ENCODE peak calls at places on chromosomes 13 and 19, in nine cellular contexts. S is ovary, U is adrenal gland, P is IMR-90, F is lower leg skin, D is right lobe of liver, B is A549, I is transverse colon, Z is body of pancreas. G is an unnamed sample.
A peak's percentile ranks its signal among the peaks of the same experiment; 100 is the strongest.

GRCh38 chr13:28012896-28013295 is 24.4 kb upstream of the URAD start:
- DNase-seq in S (no peak), U (no peak), P (no peak), F (no peak), D (no peak), B (no peak), I (no peak), Z (no peak), G (no peak)

GRCh38 chr13:102530751-102531150 is 66.0 kb upstream of the TPP2 start:
- DNase-seq in S (no peak), U (no peak), P (no peak), F (no peak), D (no peak), B (no peak), I (no peak), Z (no peak), G (no peak)

GRCh38 chr19:6772028-6772865 is at the start of gene VAV1:
- DNase-seq in S (no peak), U (no peak), P (no peak), F (no peak), D (peak; percentile 72), B (no peak), I (peak; percentile 84), Z (no peak), G (peak; percentile 85)

GRCh38 chr19:14101003-14101545 is 10.5 kb upstream of the SAMD1 start:
- DNase-seq in S (no peak), U (no peak), P (no peak), F (no peak), D (no peak), B (no peak), I (no peak), Z (no peak), G (no peak)

GRCh38 chr13:54287062-54287764 is 1258.6 kb downstream of the OLFM4 start:
- DNase-seq in S (no peak), U (no peak), P (no peak), F (no peak), D (no peak), B (no peak), I (no peak), Z (no peak), G (peak; percentile 31)

GRCh38 chr13:66508153-66508909 is 721.8 kb downstream of the PCDH9 start:
- DNase-seq in S (no peak), U (no peak), P (peak; percentile 38), F (no peak), D (no peak), B (no peak), I (no peak), Z (no peak), G (no peak)

GRCh38 chr13:44188257-44188656 is 185.4 kb upstream of the SERP2 start:
- DNase-seq in S (no peak), U (no peak), P (peak; percentile 75), F (no peak), D (no peak), B (peak; percentile 58), I (no peak), Z (no peak), G (no peak)

GRCh38 chr19:35143231-35143715 is at the start of gene FXYD7:
- DNase-seq in S (peak; percentile 56), U (no peak), P (no peak), F (no peak), D (peak; percentile 33), B (no peak), I (no peak), Z (no peak), G (no peak)

GRCh38 chr13:35179494-35179893 is 237.4 kb downstream of the NBEA start:
- DNase-seq in S (no peak), U (no peak), P (no peak), F (no peak), D (no peak), B (no peak), I (no peak), Z (no peak), G (no peak)

GRCh38 chr13:29978211-29978610 is 127.8 kb upstream of the UBL3 start:
- DNase-seq in S (no peak), U (no peak), P (peak; percentile 18), F (no peak), D (no peak), B (no peak), I (no peak), Z (no peak), G (no peak)

DNA sequence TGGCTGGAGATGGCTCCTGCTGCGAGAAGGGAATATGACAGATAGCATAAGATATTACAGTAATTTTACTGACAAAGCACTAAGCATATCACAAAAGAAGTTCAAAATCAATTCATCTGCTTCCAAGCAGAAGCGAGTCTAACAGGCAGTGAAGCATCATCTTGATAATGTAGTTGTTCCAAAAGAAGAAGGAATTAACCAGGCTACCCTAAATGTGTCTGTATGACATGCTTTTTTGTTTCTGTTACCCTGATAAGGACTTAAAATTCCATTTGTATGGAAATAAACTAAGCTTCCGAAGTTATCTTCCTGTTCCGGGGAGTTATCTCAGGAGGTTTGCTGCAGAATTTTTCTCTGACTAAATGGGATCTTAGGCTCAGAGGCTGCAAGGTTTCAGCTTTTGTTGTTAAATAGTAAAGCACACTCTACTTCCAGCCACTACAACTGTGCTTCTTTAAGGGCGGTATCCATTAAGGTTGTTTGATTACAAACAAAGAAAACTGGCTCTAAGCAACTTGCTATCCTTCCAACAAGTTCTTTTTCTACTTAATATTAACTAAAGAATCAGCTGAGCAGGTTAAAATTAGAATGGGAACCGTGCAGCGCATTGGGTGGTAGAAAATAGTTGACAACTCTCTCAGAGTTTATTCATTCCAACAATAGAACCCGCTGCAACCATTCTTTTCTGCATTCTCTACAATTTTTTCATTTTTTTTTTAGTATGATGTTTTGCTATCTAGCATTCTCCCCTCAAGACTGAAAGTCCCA is 607.3 kb downstream of the UQCRFS1 start:
- DNase-seq in S (no peak), U (no peak), P (no peak), F (no peak), D (no peak), B (no peak), I (no peak), Z (no peak), G (no peak)
- TF ChIP-seq POLR2A in S (no peak), U (no peak), P (no peak), F (no peak), D (no peak), B (no peak), I (no peak), Z (no peak), G (no peak)

DNA sequence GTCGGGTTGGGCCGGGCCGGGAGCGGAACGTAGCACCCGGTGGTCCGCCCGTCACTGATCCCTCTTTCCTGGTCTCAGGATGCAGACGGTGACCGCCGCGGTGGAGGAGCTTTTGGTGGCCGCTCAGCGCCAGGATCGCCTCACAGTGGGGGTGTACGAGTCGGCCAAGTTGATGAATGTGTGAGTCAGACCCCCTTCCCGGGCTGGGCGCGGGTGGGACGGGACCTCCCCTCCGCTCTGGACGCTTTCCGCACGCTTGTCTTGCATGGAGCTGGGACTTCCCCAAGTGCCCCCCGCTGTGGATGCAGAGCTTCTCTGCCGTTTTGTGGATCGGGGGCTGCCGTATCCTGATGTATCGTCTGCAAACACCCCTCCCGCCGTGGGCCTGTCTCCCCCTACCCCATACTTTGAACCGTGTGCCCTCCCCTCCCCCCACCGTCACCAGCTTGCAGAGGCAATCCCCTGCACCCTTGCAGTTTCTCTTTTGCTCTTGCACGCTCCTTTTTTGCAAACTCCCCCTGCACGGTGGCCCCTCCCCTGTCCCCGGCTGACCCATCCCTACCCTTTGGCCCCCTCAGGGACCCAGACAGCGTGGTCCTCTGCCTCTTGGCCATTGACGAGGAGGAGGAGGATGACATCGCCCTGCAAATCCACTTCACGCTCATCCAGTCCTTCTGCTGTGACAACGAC is 669 bp downstream of the GADD45B start:
- DNase-seq in S (peak; percentile 71), U (peak; percentile 60), P (peak; percentile 74), F (no peak), D (peak; percentile 67), B (peak; percentile 57), I (peak; percentile 67), Z (peak; percentile 52), G (peak; percentile 48)
- TF ChIP-seq POLR2A in S (no peak), U (no peak), P (peak; percentile 2), F (no peak), D (no peak), B (no peak), I (no peak), Z (no peak), G (no peak)

GRCh38 chr19:45477216-45477615 is 9.4 kb downstream of the FOSB start:
- DNase-seq in S (no peak), U (no peak), P (no peak), F (no peak), D (no peak), B (no peak), I (no peak), Z (no peak), G (no peak)

GRCh38 chr19:45477713-45478453 is 10.1 kb downstream of the FOSB start:
- DNase-seq in S (no peak), U (no peak), P (no peak), F (no peak), D (no peak), B (no peak), I (no peak), Z (no peak), G (no peak)

GRCh38 chr19:45475537-45476348 is 7.9 kb downstream of the FOSB start:
- DNase-seq in S (no peak), U (no peak), P (peak; percentile 32), F (no peak), D (no peak), B (peak; percentile 74), I (no peak), Z (no peak), G (no peak)

GRCh38 chr19:45476349-45476717 is 8.5 kb downstream of the FOSB start:
- DNase-seq in S (no peak), U (no peak), P (peak; percentile 16), F (no peak), D (no peak), B (peak; percentile 61), I (no peak), Z (no peak), G (no peak)

DNA sequence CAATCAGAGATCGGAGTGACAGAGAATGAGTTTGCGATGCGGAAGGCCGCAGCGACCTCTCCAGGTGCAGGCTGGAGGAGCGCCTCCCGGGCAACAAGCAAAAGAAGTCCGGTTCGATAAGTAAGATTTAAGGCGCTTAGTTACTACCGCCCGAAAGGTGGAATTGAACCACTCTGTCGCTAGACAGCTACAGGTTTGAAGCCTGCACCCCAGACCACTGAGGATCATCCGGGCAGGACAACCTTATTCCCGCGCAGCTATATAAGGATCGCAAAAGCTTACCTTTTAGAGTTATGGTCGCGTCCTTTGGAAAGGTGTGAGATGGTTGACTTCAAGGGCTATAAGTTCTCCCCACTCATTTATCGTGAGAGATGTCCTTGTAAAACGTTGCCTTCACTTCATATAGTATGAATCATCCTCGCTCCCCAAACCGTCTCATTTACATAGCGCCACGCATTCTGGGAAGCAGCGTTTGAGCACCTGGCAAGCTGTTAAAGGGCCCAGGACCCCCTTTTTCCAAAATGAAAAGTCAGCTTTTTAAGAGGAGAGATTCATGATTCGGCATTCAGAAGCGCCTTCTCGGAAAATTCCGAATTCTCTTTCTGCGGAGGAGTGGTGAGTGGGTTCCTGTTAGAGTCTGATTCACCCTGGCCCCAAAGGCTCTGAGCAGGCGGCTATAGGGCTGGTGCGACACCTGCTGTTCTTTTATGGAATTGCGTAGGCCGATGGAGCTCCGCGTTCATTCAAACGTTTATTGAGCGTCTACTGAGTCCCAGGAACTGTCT is 10.8 kb downstream of the FOSB start:
- DNase-seq in S (peak; percentile 88), U (peak; percentile 85), P (peak; percentile 96), F (peak; percentile 82), D (peak; percentile 77), B (peak; percentile 99), I (peak; percentile 89), Z (peak; percentile 92), G (peak; percentile 86)
- TF ChIP-seq POLR2A in S (no peak), U (peak; percentile 62), P (no peak), F (no peak), D (peak; percentile 59), B (no peak), I (peak; percentile 42), Z (peak; percentile 70), G (peak; percentile 27)

GRCh38 chr13:40928980-40929379 is 90.1 kb downstream of the ELF1 start:
- DNase-seq in S (no peak), U (no peak), P (no peak), F (no peak), D (no peak), B (no peak), I (no peak), Z (no peak), G (no peak)
- TF ChIP-seq POLR2A in S (no peak), U (no peak), P (no peak), F (no peak), D (no peak), B (no peak), I (no peak), Z (no peak), G (no peak)